ENCODE peak calls at places on chromosomes 4 and X, in ten cellular contexts. C is thoracic aorta; K is aorta; A is T-helper 1 cell; F is stimulated activated naive B cell treated with anti-CD40 and anti-IgM and Interleukin-4, amounts not matched to agents 10 μg/mL and 1 μg/mL and 100 μg/mL, for 72 hours; Z is putamen; I is glutamatergic neuron; T is sciatic nerve; Q is HuH-7.5; M is stimulated activated CD8-positive, alpha-beta memory T cell treated with anti-CD3 and anti-CD28 coated beads, Interleukin-4, amount 100 ng/mL, for 24 hours. B is an unnamed sample.

GRCh38 chrX:115642304-115642703 is 81.3 kb downstream of the PLS3 start:
- DNase-seq in C (no peak), K (no peak), A (no peak), F (no peak), Z (no peak), I (no peak), T (no peak), Q (no peak), M (no peak), B (peak; percentile 31)

GRCh38 chr4:100895572-100896197 is 377.9 kb upstream of the EMCN start:
- DNase-seq in C (no peak), K (no peak), A (no peak), F (no peak), Z (no peak), I (no peak), T (no peak), Q (no peak), M (no peak), B (no peak)

GRCh38 chr4:76306882-76307669 is 543 bp downstream of the STBD1 start:
- DNase-seq in C (no peak), K (peak; percentile 72), A (no peak), F (no peak), Z (no peak), I (peak; percentile 83), T (peak; percentile 72), Q (peak; percentile 32), M (no peak), B (peak; percentile 22)

GRCh38 chr4:6361076-6361784 is 91.6 kb downstream of the WFS1 start:
- DNase-seq in C (no peak), K (no peak), A (no peak), F (no peak), Z (no peak), I (no peak), T (no peak), Q (no peak), M (no peak), B (no peak)

GRCh38 chr4:25095756-25096552 is 64.3 kb downstream of the SEPSECS start:
- DNase-seq in C (no peak), K (no peak), A (no peak), F (no peak), Z (no peak), I (no peak), T (no peak), Q (no peak), M (no peak), B (no peak)

GRCh38 chr4:128385683-128386304 is 98.2 kb upstream of the PGRMC2 start:
- DNase-seq in C (no peak), K (no peak), A (no peak), F (no peak), Z (no peak), I (no peak), T (no peak), Q (no peak), M (no peak), B (peak; percentile 38)

GRCh38 chrX:13747836-13748235 is 13.3 kb downstream of the OFD1 start:
- DNase-seq in C (no peak), K (no peak), A (peak; percentile 22), F (no peak), Z (no peak), I (peak; percentile 20), T (no peak), Q (no peak), M (no peak), B (peak; percentile 73)

GRCh38 chr4:107712236-107712635 is 7.8 kb downstream of the PAPSS1 start:
- DNase-seq in C (no peak), K (no peak), A (no peak), F (no peak), Z (no peak), I (no peak), T (no peak), Q (no peak), M (no peak), B (no peak)

GRCh38 chr4:89531932-89532640 is 224.5 kb upstream of the GPRIN3 start:
- DNase-seq in C (no peak), K (no peak), A (no peak), F (no peak), Z (no peak), I (no peak), T (no peak), Q (no peak), M (no peak), B (no peak)

GRCh38 chrX:18970465-18970864 is 13.4 kb downstream of the PHKA2 start:
- DNase-seq in C (no peak), K (no peak), A (no peak), F (no peak), Z (no peak), I (no peak), T (no peak), Q (no peak), M (no peak), B (no peak)

GRCh38 chr4:175562537-175562936 is 249.5 kb downstream of the GPM6A start:
- DNase-seq in C (no peak), K (no peak), A (no peak), F (no peak), Z (no peak), I (no peak), T (no peak), Q (no peak), M (no peak), B (peak; percentile 5)

GRCh38 chrX:36214924-36215323 is 295.4 kb downstream of the CFAP47 start:
- DNase-seq in C (no peak), K (no peak), A (no peak), F (no peak), Z (no peak), I (no peak), T (no peak), Q (no peak), M (no peak), B (no peak)

GRCh38 chrX:53440631-53441517 is 6.7 kb upstream of the HSD17B10 start:
- DNase-seq in C (peak; percentile 19), K (peak; percentile 80), A (no peak), F (no peak), Z (no peak), I (peak; percentile 42), T (peak; percentile 80), Q (no peak), M (no peak), B (no peak)

GRCh38 chr4:98470831-98471230 is 187.6 kb downstream of the TSPAN5 start:
- DNase-seq in C (no peak), K (no peak), A (no peak), F (no peak), Z (no peak), I (no peak), T (no peak), Q (no peak), M (no peak), B (no peak)

GRCh38 chr4:30295652-30296051 is 424.5 kb upstream of the PCDH7 start:
- DNase-seq in C (no peak), K (no peak), A (no peak), F (no peak), Z (no peak), I (no peak), T (no peak), Q (no peak), M (no peak), B (no peak)

GRCh38 chrX:150018931-150019331 is 80.6 kb upstream of the EOLA2 start:
- DNase-seq in C (no peak), K (no peak), A (no peak), F (no peak), Z (no peak), I (no peak), T (no peak), Q (no peak), M (no peak), B (no peak)